ENCODE peak calls at places on chromosomes 5 and 9, in nine cellular contexts. N is kidney, D is dorsolateral prefrontal cortex, I is cardiac muscle cell, L is fibroblast of lung, J is tibial nerve, T is HFF-Myc, Q is epithelial cell of esophagus, X is body of pancreas. V is an unnamed sample.

GRCh38 chr5:170120576-170120975 is 14.9 kb downstream of the FOXI1 start:
- DNase-seq in N (no peak), D (no peak), I (no peak), L (peak), J (no peak), T (no peak), Q (peak), X (no peak), V (no peak)

GRCh38 chr9:121684381-121685145 is 33.1 kb downstream of the DAB2IP start:
- DNase-seq in N (peak), D (no peak), I (peak), L (peak), J (no peak), T (no peak), Q (peak), X (peak), V (peak)

GRCh38 chr9:13427587-13427986 is 148.1 kb upstream of the MPDZ start:
- DNase-seq in N (no peak), D (no peak), I (peak), L (peak), J (no peak), T (peak), Q (peak), X (no peak), V (peak)

GRCh38 chr5:74275204-74275992 is 365.1 kb downstream of the ENC1 start:
- DNase-seq in N (no peak), D (no peak), I (no peak), L (peak), J (no peak), T (no peak), Q (no peak), X (no peak), V (peak)

GRCh38 chr5:179378441-179379271 is 33.4 kb upstream of the ADAMTS2 start:
- DNase-seq in N (peak), D (no peak), I (no peak), L (peak), J (no peak), T (no peak), Q (no peak), X (no peak), V (peak)

GRCh38 chr9:85527331-85528015 is 214.3 kb downstream of the AGTPBP1 start:
- DNase-seq in N (no peak), D (peak), I (no peak), L (no peak), J (no peak), T (no peak), Q (no peak), X (no peak), V (no peak)

GRCh38 chr5:105828855-105829254 is 1841.9 kb downstream of the EFNA5 start:
- DNase-seq in N (no peak), D (no peak), I (no peak), L (no peak), J (no peak), T (no peak), Q (no peak), X (no peak), V (no peak)

GRCh38 chr5:126519637-126520592 is 75.1 kb downstream of the ALDH7A1 start:
- DNase-seq in N (no peak), D (peak), I (no peak), L (peak), J (no peak), T (no peak), Q (no peak), X (peak), V (peak)

GRCh38 chr5:163950248-163950647 is 444.8 kb downstream of the MAT2B start:
- DNase-seq in N (no peak), D (no peak), I (no peak), L (no peak), J (no peak), T (no peak), Q (no peak), X (no peak), V (no peak)

GRCh38 chr5:132495063-132495671 is 4.6 kb upstream of the IRF1 start:
- DNase-seq in N (peak), D (no peak), I (no peak), L (no peak), J (peak), T (no peak), Q (no peak), X (no peak), V (peak)

GRCh38 chr5:83281658-83282057 is 189.9 kb upstream of the VCAN start:
- DNase-seq in N (no peak), D (no peak), I (no peak), L (no peak), J (no peak), T (peak), Q (peak), X (no peak), V (no peak)

GRCh38 chr9:98117984-98118639 is 910 bp downstream of the TRIM14 start:
- DNase-seq in N (peak), D (no peak), I (no peak), L (peak), J (no peak), T (peak), Q (peak), X (peak), V (peak)

GRCh38 chr5:102654559-102655354 is 100.3 kb upstream of the PAM start:
- DNase-seq in N (no peak), D (no peak), I (no peak), L (peak), J (no peak), T (no peak), Q (no peak), X (no peak), V (no peak)

GRCh38 chr5:147558826-147559225 is 49.0 kb upstream of the DPYSL3 start:
- DNase-seq in N (no peak), D (no peak), I (peak), L (peak), J (peak), T (peak), Q (peak), X (peak), V (peak)

GRCh38 chr5:111401906-111402305 is 110.4 kb downstream of the STARD4 start:
- DNase-seq in N (no peak), D (no peak), I (no peak), L (no peak), J (no peak), T (no peak), Q (peak), X (no peak), V (no peak)
- TF ChIP-seq CTCF in N (no peak), D (no peak), I (peak), L (no peak), J (no peak), T (no peak), Q (peak), X (no peak), V (no peak)

DNA sequence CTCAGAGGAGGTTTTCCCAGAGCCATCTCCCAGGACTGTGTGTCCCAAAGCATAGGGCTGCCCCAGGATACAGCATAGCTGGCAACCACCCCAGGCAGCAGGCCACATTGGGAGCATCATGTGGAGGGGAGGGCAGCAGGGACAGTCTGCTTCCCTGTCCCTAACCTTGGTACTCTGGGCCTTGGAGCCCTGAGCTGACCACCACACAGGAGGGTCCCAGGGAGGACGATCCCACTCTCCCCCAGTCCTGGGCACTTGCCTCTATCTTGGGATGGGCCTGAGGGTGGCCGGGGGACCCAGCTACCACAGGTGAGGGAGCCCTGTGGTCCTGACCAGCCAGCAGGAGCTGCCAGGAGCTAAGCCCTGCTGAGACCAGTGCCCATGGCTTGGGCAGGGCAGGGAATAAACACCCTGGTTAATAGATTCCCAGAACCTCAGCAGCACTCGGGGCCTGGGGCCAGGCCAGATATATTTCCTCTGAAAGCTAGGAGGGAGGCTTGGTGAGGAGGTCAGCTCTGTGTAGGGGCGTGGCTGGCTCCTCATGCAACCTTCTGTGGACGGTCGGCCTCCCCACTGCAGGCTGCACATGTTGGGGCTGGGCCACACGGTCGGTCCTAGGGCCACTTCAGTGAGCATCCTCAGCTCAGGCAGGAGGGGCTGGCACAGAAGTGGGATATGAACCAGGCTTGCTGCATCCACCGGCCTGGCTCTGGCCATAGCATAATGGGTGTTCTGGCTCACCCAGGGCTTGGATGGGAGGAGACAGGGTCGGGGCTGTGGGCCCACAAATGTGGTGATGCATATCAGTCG is 4.2 kb downstream of the NINJ1 start:
- DNase-seq in N (peak), D (no peak), I (no peak), L (no peak), J (no peak), T (no peak), Q (no peak), X (no peak), V (no peak)
- H3K4me3 ChIP-seq in N (no peak), D (no peak), I (no peak), L (no peak), J (no peak), T (no peak), Q (no peak), X (no peak), V (no peak)

GRCh38 chr5:167608708-167609272 is 682.7 kb upstream of the WWC1 start:
- DNase-seq in N (no peak), D (no peak), I (no peak), L (no peak), J (no peak), T (no peak), Q (peak), X (no peak), V (no peak)
- TF ChIP-seq CTCF in N (no peak), D (no peak), I (no peak), L (no peak), J (no peak), T (no peak), Q (peak), X (no peak), V (no peak)

GRCh38 chr5:95027151-95027721 is 257.7 kb downstream of the MCTP1 start:
- DNase-seq in N (no peak), D (no peak), I (peak), L (no peak), J (no peak), T (no peak), Q (no peak), X (no peak), V (no peak)
- H3K4me3 ChIP-seq in N (no peak), D (no peak), I (no peak), L (no peak), J (no peak), T (no peak), Q (no peak), X (no peak), V (no peak)

GRCh38 chr5:142508630-142509425 is 177.1 kb downstream of the FGF1 start:
- DNase-seq in N (no peak), D (no peak), I (peak), L (no peak), J (no peak), T (no peak), Q (no peak), X (no peak), V (no peak)
- TF ChIP-seq CTCF in N (no peak), D (no peak), I (no peak), L (no peak), J (no peak), T (no peak), Q (no peak), X (no peak), V (no peak)

GRCh38 chr5:172107606-172108005 is 80.4 kb downstream of the STK10 start:
- DNase-seq in N (peak), D (no peak), I (no peak), L (peak), J (no peak), T (no peak), Q (peak), X (no peak), V (no peak)

GRCh38 chr5:172113036-172113435 is 75.0 kb downstream of the STK10 start:
- DNase-seq in N (peak), D (no peak), I (no peak), L (no peak), J (no peak), T (no peak), Q (no peak), X (no peak), V (no peak)

GRCh38 chr5:172109749-172110148 is 78.3 kb downstream of the STK10 start:
- DNase-seq in N (peak), D (no peak), I (no peak), L (no peak), J (no peak), T (no peak), Q (no peak), X (no peak), V (no peak)

GRCh38 chr5:172110260-172110815 is 77.7 kb downstream of the STK10 start:
- DNase-seq in N (peak), D (no peak), I (no peak), L (no peak), J (no peak), T (no peak), Q (no peak), X (no peak), V (no peak)

GRCh38 chr5:172110921-172111873 is 76.8 kb downstream of the STK10 start:
- DNase-seq in N (peak), D (no peak), I (no peak), L (peak), J (no peak), T (no peak), Q (peak), X (no peak), V (peak)
- H3K4me3 ChIP-seq in N (no peak), D (no peak), I (no peak), L (no peak), J (peak), T (no peak), Q (no peak), X (no peak), V (no peak)